ENCODE peak calls at places on chromosomes 7 and 10, in eight cellular contexts. One of them, this sample, is unnamed.

GRCh38 chr7:99301496-99301895 is 24.2 kb upstream of the ARPC1A start:
- DNase-seq in activated CD4-positive, alpha-beta T cell treated with anti-CD3 and anti-CD28 coated beads for 48 hours: no peak
- DNase-seq in kidney tubule cell: no peak
- DNase-seq in stimulated activated CD4-positive, alpha-beta T cell treated with anti-CD3 and anti-CD28 coated beads, Interleukin-15, amount 100 ng/mL, for 1 hour: no peak
- DNase-seq in HuH-7: no peak
- DNase-seq in bronchial epithelial cell: no peak
- DNase-seq in HepG2: no peak
- DNase-seq in epithelial cell of esophagus: no peak
- DNase-seq in this sample: no peak

GRCh38 chr7:42805601-42806000 is 106.3 kb downstream of the C7orf25 start:
- DNase-seq in epithelial cell of esophagus: peak; percentile 30
- DNase-seq in HepG2: no peak
- DNase-seq in kidney tubule cell: no peak
- DNase-seq in stimulated activated CD4-positive, alpha-beta T cell treated with anti-CD3 and anti-CD28 coated beads, Interleukin-15, amount 100 ng/mL, for 1 hour: no peak
- DNase-seq in HuH-7: no peak
- DNase-seq in activated CD4-positive, alpha-beta T cell treated with anti-CD3 and anti-CD28 coated beads for 48 hours: no peak
- DNase-seq in bronchial epithelial cell: peak; percentile 8
- DNase-seq in this sample: no peak

GRCh38 chr7:114959931-114960330 is 38.0 kb downstream of the MDFIC start:
- DNase-seq in stimulated activated CD4-positive, alpha-beta T cell treated with anti-CD3 and anti-CD28 coated beads, Interleukin-15, amount 100 ng/mL, for 1 hour: no peak
- DNase-seq in activated CD4-positive, alpha-beta T cell treated with anti-CD3 and anti-CD28 coated beads for 48 hours: no peak
- DNase-seq in bronchial epithelial cell: no peak
- DNase-seq in HuH-7: no peak
- DNase-seq in HepG2: no peak
- DNase-seq in kidney tubule cell: no peak
- DNase-seq in epithelial cell of esophagus: no peak
- DNase-seq in this sample: no peak

GRCh38 chr7:102454423-102454822 is 10.2 kb downstream of the ALKBH4 start:
- DNase-seq in stimulated activated CD4-positive, alpha-beta T cell treated with anti-CD3 and anti-CD28 coated beads, Interleukin-15, amount 100 ng/mL, for 1 hour: no peak
- DNase-seq in epithelial cell of esophagus: no peak
- DNase-seq in HepG2: no peak
- DNase-seq in activated CD4-positive, alpha-beta T cell treated with anti-CD3 and anti-CD28 coated beads for 48 hours: no peak
- DNase-seq in HuH-7: no peak
- DNase-seq in bronchial epithelial cell: no peak
- DNase-seq in kidney tubule cell: no peak
- DNase-seq in this sample: no peak

GRCh38 chr7:3065724-3066143 is 22.1 kb upstream of the CARD11 start:
- DNase-seq in bronchial epithelial cell: peak; percentile 8
- DNase-seq in stimulated activated CD4-positive, alpha-beta T cell treated with anti-CD3 and anti-CD28 coated beads, Interleukin-15, amount 100 ng/mL, for 1 hour: peak; percentile 40
- DNase-seq in HepG2: peak; percentile 11
- DNase-seq in HuH-7: peak; percentile 56
- DNase-seq in kidney tubule cell: peak; percentile 48
- DNase-seq in activated CD4-positive, alpha-beta T cell treated with anti-CD3 and anti-CD28 coated beads for 48 hours: peak; percentile 79
- DNase-seq in epithelial cell of esophagus: peak; percentile 25
- DNase-seq in this sample: peak; percentile 73

GRCh38 chr7:149558149-149558861 is 60.7 kb upstream of the ZNF746 start:
- DNase-seq in HepG2: no peak
- DNase-seq in HuH-7: no peak
- DNase-seq in stimulated activated CD4-positive, alpha-beta T cell treated with anti-CD3 and anti-CD28 coated beads, Interleukin-15, amount 100 ng/mL, for 1 hour: no peak
- DNase-seq in epithelial cell of esophagus: peak; percentile 85
- DNase-seq in bronchial epithelial cell: peak; percentile 87
- DNase-seq in activated CD4-positive, alpha-beta T cell treated with anti-CD3 and anti-CD28 coated beads for 48 hours: no peak
- DNase-seq in kidney tubule cell: peak; percentile 95
- DNase-seq in this sample: no peak

GRCh38 chr10:24762161-24762924 is 38.7 kb upstream of the ARHGAP21 start:
- DNase-seq in bronchial epithelial cell: no peak
- DNase-seq in activated CD4-positive, alpha-beta T cell treated with anti-CD3 and anti-CD28 coated beads for 48 hours: no peak
- DNase-seq in HuH-7: peak; percentile 36
- DNase-seq in kidney tubule cell: no peak
- DNase-seq in HepG2: no peak
- DNase-seq in epithelial cell of esophagus: no peak
- DNase-seq in stimulated activated CD4-positive, alpha-beta T cell treated with anti-CD3 and anti-CD28 coated beads, Interleukin-15, amount 100 ng/mL, for 1 hour: no peak
- DNase-seq in this sample: no peak

GRCh38 chr7:2172311-2173183 is 60.2 kb downstream of the MAD1L1 start:
- DNase-seq in stimulated activated CD4-positive, alpha-beta T cell treated with anti-CD3 and anti-CD28 coated beads, Interleukin-15, amount 100 ng/mL, for 1 hour: no peak
- DNase-seq in bronchial epithelial cell: peak; percentile 87
- DNase-seq in kidney tubule cell: no peak
- DNase-seq in epithelial cell of esophagus: peak; percentile 87
- DNase-seq in HuH-7: no peak
- DNase-seq in HepG2: peak; percentile 76
- DNase-seq in activated CD4-positive, alpha-beta T cell treated with anti-CD3 and anti-CD28 coated beads for 48 hours: no peak
- DNase-seq in this sample: no peak